ENCODE peak calls at places on chromosome X, in seven cellular contexts. E, U, T, Z, W, M and F are unnamed samples.
A peak's percentile ranks its signal among the peaks of the same experiment; 100 is the strongest.

GRCh38 chrX:78029663-78030062 is 60.2 kb upstream of the PGAM4 start:
- DNase-seq in W (peak; percentile 59), M (peak; percentile 14), U (peak; percentile 50), E (no peak), T (no peak), Z (no peak), F (no peak)

GRCh38 chrX:147900349-147900748 is 11.4 kb upstream of the FMR1 start:
- DNase-seq in Z (no peak), U (no peak), E (no peak), T (no peak), M (no peak), W (no peak), F (no peak)

GRCh38 chrX:37686348-37686736 is 751 bp downstream of the XK start:
- DNase-seq in M (no peak), W (no peak), U (no peak), E (no peak), T (no peak), Z (no peak), F (no peak)

GRCh38 chrX:154749856-154750255 is 1.0 kb downstream of the GAB3 start:
- DNase-seq in E (no peak), T (no peak), U (peak; percentile 40), Z (no peak), M (no peak), W (peak; percentile 41), F (no peak)

GRCh38 chrX:70134116-70134477 is 850 bp downstream of the IGBP1 start:
- DNase-seq in E (no peak), U (peak; percentile 20), W (peak; percentile 18), M (peak; percentile 1), T (no peak), Z (no peak), F (no peak)

GRCh38 chrX:130082244-130083106 is 27.8 kb downstream of the ELF4 start:
- DNase-seq in Z (no peak), U (no peak), W (peak; percentile 39), T (peak; percentile 73), M (no peak), E (peak; percentile 69), F (peak; percentile 33)

GRCh38 chrX:154525606-154526490 is 9.8 kb upstream of the FAM3A start:
- DNase-seq in T (no peak), Z (no peak), M (no peak), U (no peak), E (no peak), W (no peak), F (no peak)

GRCh38 chrX:99301990-99302389 is 1108.1 kb downstream of the PCDH19 start:
- DNase-seq in T (no peak), M (no peak), E (no peak), W (no peak), U (peak; percentile 0), Z (no peak), F (no peak)

GRCh38 chrX:68396953-68397352 is 36.3 kb downstream of the OPHN1 start:
- DNase-seq in W (peak; percentile 57), E (no peak), Z (no peak), T (no peak), U (no peak), M (no peak), F (peak; percentile 15)

DNA sequence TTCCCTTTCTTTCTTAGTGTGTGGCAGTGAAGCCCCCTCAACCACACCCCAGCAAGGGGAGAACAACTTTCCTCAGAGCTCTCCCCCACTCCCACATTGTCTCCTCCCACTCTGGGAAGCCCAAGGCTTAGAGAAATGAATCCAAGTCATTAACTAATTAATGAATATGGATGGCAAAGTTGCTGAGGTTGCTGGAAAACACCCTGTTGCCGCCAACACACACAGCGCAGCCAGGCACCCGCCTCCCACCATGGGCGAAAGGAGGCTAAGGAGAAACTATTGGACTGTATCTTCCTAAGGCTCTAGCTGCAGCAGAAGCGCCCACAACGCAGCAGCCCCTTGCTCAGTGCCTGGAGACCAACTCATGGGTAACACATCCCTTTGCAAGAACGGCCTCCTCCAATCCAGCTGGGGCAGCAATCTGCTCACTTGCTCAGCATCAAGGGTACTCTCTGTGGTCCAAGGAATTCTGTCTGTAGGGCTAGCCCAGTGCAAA is 34.2 kb downstream of the TSC22D3 start:
- DNase-seq in W (no peak), Z (no peak), E (no peak), T (no peak), M (no peak), U (no peak), F (no peak)
- H3K4me3 ChIP-seq in W (no peak overlapping the region), Z (peak overlapping the region; percentile 13), E (peak overlapping the region; percentile 45), T (peak overlapping the region; percentile 2), M (no peak overlapping the region), U (no peak overlapping the region), F (no peak overlapping the region)

GRCh38 chrX:19683358-19683757 is 168.1 kb upstream of the MAP3K15 start:
- DNase-seq in Z (no peak), T (no peak), E (no peak), U (no peak), M (no peak), W (peak; percentile 52), F (no peak)
- H3K4me3 ChIP-seq in Z (no peak overlapping the region), T (no peak overlapping the region), E (no peak overlapping the region), U (no peak overlapping the region), M (no peak overlapping the region), W (no peak overlapping the region), F (no peak overlapping the region)

GRCh38 chrX:65697915-65698796 is 30.7 kb downstream of the MSN start:
- DNase-seq in T (peak; percentile 80), E (no peak), U (peak; percentile 45), M (no peak), W (no peak), Z (peak; percentile 33), F (no peak)
- H3K4me3 ChIP-seq in T (peak overlapping the region; percentile 14), E (no peak overlapping the region), U (no peak overlapping the region), M (no peak overlapping the region), W (no peak overlapping the region), Z (peak overlapping the region; percentile 15), F (no peak overlapping the region)

DNA sequence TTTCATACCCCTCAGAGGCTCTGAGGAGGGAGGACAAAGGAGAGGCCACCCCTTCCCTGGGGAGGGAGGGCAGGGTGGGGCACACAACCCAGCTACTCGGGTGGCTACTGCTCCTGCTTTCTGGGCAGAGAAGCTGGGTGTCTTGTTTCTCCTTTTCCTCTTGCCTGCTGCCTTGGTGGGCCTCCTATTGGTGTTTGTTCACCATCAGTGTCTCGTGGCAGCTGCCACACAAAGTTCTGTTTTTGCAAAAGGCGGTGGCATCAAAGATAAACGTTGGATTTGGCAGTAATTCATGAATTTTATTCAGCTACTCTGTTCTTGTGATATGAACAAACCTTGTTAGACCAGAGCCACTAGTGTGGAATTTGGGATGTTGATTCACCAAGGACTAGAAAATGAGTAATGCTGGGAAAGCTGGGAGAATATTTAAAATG is 153.0 kb upstream of the SCML1 start:
- DNase-seq in M (peak; percentile 39), Z (no peak), E (no peak), U (peak; percentile 23), W (peak; percentile 62), T (no peak), F (no peak)
- H3K4me3 ChIP-seq in M (no peak overlapping the region), Z (no peak overlapping the region), E (no peak overlapping the region), U (no peak overlapping the region), W (no peak overlapping the region), T (no peak overlapping the region), F (no peak overlapping the region)

DNA sequence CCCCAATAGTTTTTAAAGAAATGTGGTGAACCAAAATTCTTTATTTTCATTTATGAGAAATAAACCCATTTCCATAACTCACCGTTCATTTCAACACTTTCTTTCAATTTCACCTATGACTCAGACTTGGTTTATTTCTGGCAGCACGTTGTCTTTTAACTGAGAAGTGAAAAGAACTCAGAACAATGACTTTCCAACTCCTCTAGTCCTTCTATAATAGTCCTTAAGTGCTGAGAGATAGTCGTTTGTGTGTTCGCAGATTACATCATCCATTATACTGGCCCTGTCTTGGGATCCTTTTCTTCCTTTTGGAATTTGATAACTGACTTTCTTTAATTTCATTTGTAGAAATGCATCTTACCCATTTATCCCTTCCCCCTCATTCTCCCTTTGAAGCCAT is 113.6 kb downstream of the GLUD2 start:
- DNase-seq in E (no peak), T (no peak), M (peak; percentile 22), W (peak; percentile 51), Z (no peak), U (peak; percentile 69), F (no peak)
- H3K4me3 ChIP-seq in E (no peak overlapping the region), T (no peak overlapping the region), M (no peak overlapping the region), W (no peak overlapping the region), Z (no peak overlapping the region), U (no peak overlapping the region), F (no peak overlapping the region)

GRCh38 chrX:10795721-10796120 is 175.3 kb upstream of the MID1 start:
- DNase-seq in T (no peak), E (no peak), Z (no peak), M (no peak), W (peak; percentile 78), U (peak; percentile 0), F (no peak)
- H3K4me3 ChIP-seq in T (no peak overlapping the region), E (no peak overlapping the region), Z (no peak overlapping the region), M (no peak overlapping the region), W (no peak overlapping the region), U (no peak overlapping the region), F (no peak overlapping the region)

GRCh38 chrX:110863883-110864282 is 68.3 kb upstream of the CHRDL1 start:
- DNase-seq in E (no peak), Z (no peak), W (no peak), T (no peak), U (no peak), M (no peak), F (no peak)
- H3K4me3 ChIP-seq in E (no peak overlapping the region), Z (no peak overlapping the region), W (no peak overlapping the region), T (no peak overlapping the region), U (no peak overlapping the region), M (no peak overlapping the region), F (no peak overlapping the region)

GRCh38 chrX:81202989-81203388 is 1.1 kb downstream of the SH3BGRL start:
- DNase-seq in T (no peak), U (no peak), Z (no peak), E (no peak), W (no peak), M (no peak), F (no peak)
- H3K4me3 ChIP-seq in T (peak overlapping the region; percentile 66), U (peak overlapping the region; percentile 81), Z (peak overlapping the region; percentile 79), E (peak overlapping the region; percentile 65), W (peak overlapping the region; percentile 79), M (peak overlapping the region; percentile 53), F (peak overlapping the region; percentile 50)

DNA sequence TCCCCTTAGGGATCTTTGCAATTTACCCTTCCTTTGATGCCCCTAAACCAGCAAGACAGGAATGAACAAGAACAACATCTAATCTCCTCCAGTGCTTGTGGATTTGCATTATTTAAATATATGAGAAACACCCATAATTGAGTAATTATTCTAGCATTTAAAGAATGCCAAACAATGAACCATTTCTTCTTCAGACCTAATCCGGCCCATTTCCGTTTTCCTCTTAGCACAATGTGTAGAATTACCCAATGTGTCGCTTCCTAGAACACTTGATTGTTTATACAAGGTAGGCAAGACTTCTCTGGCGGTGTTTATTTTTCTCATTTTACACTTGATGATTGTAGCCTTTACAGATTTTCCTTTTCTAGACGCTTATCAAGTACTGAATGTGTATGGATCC is 43.5 kb downstream of the CLDN34 start:
- DNase-seq in Z (no peak), U (peak; percentile 82), T (no peak), W (no peak), E (no peak), M (no peak), F (no peak)
- H3K4me3 ChIP-seq in Z (no peak overlapping the region), U (no peak overlapping the region), T (no peak overlapping the region), W (no peak overlapping the region), E (no peak overlapping the region), M (no peak overlapping the region), F (no peak overlapping the region)

DNA sequence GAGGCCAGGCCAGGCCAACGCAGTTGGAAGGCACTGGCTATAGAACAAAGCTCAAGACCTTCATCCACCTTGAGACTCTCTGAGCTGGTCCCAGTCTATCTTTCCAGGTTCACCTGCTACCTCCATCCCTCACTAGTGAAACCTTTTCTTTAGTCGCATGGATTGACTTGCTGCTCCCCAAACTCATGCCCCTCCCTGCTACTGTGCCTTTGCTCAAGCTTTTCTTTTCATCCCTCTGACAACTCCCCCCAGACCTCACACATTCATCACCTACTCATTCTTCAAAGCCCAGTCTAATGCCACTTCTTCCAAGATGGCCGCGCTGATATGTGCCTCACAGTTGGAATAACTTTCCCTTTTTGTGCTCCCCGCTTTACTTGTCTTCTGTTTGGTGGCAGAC is 58.0 kb downstream of the CNGA2 start:
- DNase-seq in M (no peak), U (no peak), E (no peak), W (no peak), T (no peak), Z (no peak), F (no peak)
- H3K4me3 ChIP-seq in M (no peak overlapping the region), U (no peak overlapping the region), E (no peak overlapping the region), W (no peak overlapping the region), T (no peak overlapping the region), Z (no peak overlapping the region), F (no peak overlapping the region)